ENCODE peak calls at places on chromosomes 12 and 14, in ten cellular contexts. G, P, F, E, I, A, R, O, Q and B are unnamed samples.

GRCh38 chr12:52531563-52532300 is 11.5 kb upstream of the KRT5 start:
- DNase-seq in P (no peak), E (no peak), G (no peak), Q (no peak), F (peak; percentile 59), I (no peak), A (no peak), O (no peak), R (no peak), B (no peak)

GRCh38 chr12:79933580-79934264 is 1.2 kb downstream of the PPP1R12A start:
- DNase-seq in G (peak; percentile 33), F (no peak), P (peak; percentile 23), Q (no peak), A (no peak), R (peak; percentile 32), E (peak; percentile 14), I (no peak), O (peak; percentile 19), B (peak; percentile 25)

GRCh38 chr12:18898469-18898868 is 160.6 kb downstream of the CAPZA3 start:
- DNase-seq in E (no peak), Q (no peak), I (no peak), R (peak; percentile 10), A (no peak), O (no peak), F (no peak), G (no peak), P (peak; percentile 43), B (no peak)

GRCh38 chr14:44803239-44803905 is 158.4 kb downstream of the KLHL28 start:
- DNase-seq in G (peak; percentile 54), I (peak; percentile 61), A (no peak), F (no peak), R (peak; percentile 67), O (peak; percentile 65), Q (no peak), P (peak; percentile 63), E (peak; percentile 87), B (peak; percentile 77)

GRCh38 chr14:91506226-91506625 is 3.9 kb downstream of the PPP4R3A start:
- DNase-seq in Q (no peak), G (no peak), I (no peak), O (no peak), A (no peak), R (no peak), P (no peak), E (no peak), F (no peak), B (no peak)

GRCh38 chr12:114313910-114314309 is 92.0 kb downstream of the TBX5 start:
- DNase-seq in F (no peak), R (peak; percentile 21), G (no peak), Q (no peak), I (no peak), E (no peak), O (no peak), P (no peak), A (no peak), B (no peak)

GRCh38 chr12:48776956-48777355 is 11.9 kb downstream of the ADCY6 start:
- DNase-seq in G (no peak), E (no peak), P (no peak), O (no peak), F (no peak), Q (no peak), A (no peak), I (no peak), R (no peak), B (no peak)

GRCh38 chr12:60498656-60499055 is 902.8 kb downstream of the SLC16A7 start:
- DNase-seq in G (no peak), P (no peak), F (no peak), O (no peak), R (no peak), Q (no peak), I (no peak), E (no peak), A (no peak), B (no peak)

GRCh38 chr14:90475298-90475697 is 78.5 kb downstream of the CALM1 start:
- DNase-seq in P (no peak), A (no peak), F (no peak), E (no peak), Q (no peak), O (no peak), I (no peak), G (no peak), R (no peak), B (no peak)

GRCh38 chr12:44667461-44667860 is 208.7 kb downstream of the NELL2 start:
- DNase-seq in O (no peak), E (no peak), F (no peak), P (no peak), Q (no peak), G (no peak), R (no peak), I (no peak), A (no peak), B (no peak)

GRCh38 chr14:69610859-69611263 is 535 bp upstream of the SUSD6 start:
- DNase-seq in A (no peak), G (no peak), I (no peak), R (peak; percentile 36), Q (no peak), E (no peak), P (no peak), F (no peak), O (no peak), B (peak; percentile 23)

GRCh38 chr12:86134571-86134970 is 121.6 kb downstream of the MGAT4C start:
- DNase-seq in E (peak; percentile 3), I (no peak), Q (no peak), P (peak; percentile 20), A (no peak), G (no peak), F (no peak), O (no peak), R (peak; percentile 77), B (peak; percentile 50)

GRCh38 chr14:21060590-21061346 is 3.1 kb downstream of the RNASE8 start:
- DNase-seq in F (no peak), Q (no peak), O (no peak), I (no peak), G (no peak), P (no peak), E (no peak), A (no peak), R (no peak), B (no peak)

GRCh38 chr12:116587270-116587669 is 28.1 kb downstream of the MAP1LC3B2 start:
- DNase-seq in I (no peak), Q (no peak), R (no peak), F (no peak), P (no peak), G (no peak), O (no peak), E (no peak), A (no peak), B (no peak)

GRCh38 chr12:129886541-129886940 is 17.3 kb downstream of the TMEM132D start:
- DNase-seq in P (no peak), Q (no peak), G (no peak), R (no peak), A (no peak), E (no peak), O (no peak), F (no peak), I (no peak), B (no peak)

GRCh38 chr12:80033457-80033856 is 65.9 kb upstream of the OTOGL start:
- DNase-seq in I (no peak), G (no peak), P (peak; percentile 88), E (peak; percentile 58), A (no peak), O (peak; percentile 69), R (peak; percentile 76), F (peak; percentile 38), Q (no peak), B (peak; percentile 89)

GRCh38 chr14:101665478-101666078 is 95.9 kb upstream of the PPP2R5C start:
- DNase-seq in O (peak; percentile 46), F (no peak), P (peak; percentile 43), G (peak; percentile 1), R (peak; percentile 69), E (peak; percentile 55), I (peak; percentile 54), Q (no peak), A (no peak), B (peak; percentile 85)

GRCh38 chr12:1007994-1008393 is 17.0 kb downstream of the ERC1 start:
- DNase-seq in F (no peak), Q (no peak), I (no peak), G (no peak), O (no peak), A (no peak), R (no peak), E (no peak), P (no peak), B (no peak)

GRCh38 chr14:34699873-34700621 is 14.3 kb downstream of the CFL2 start:
- DNase-seq in E (peak; percentile 84), Q (no peak), O (peak; percentile 97), A (no peak), P (peak; percentile 94), F (no peak), I (no peak), R (peak; percentile 95), G (no peak), B (peak; percentile 92)

GRCh38 chr14:104580961-104581360 is 1.4 kb downstream of the C14orf180 start:
- DNase-seq in Q (peak; percentile 76), G (no peak), F (peak; percentile 66), R (no peak), A (no peak), E (peak; percentile 34), O (peak; percentile 9), P (peak; percentile 24), I (no peak), B (no peak)

GRCh38 chr12:101407054-101407437 is 526 bp downstream of the ARL1 start:
- DNase-seq in I (no peak), A (no peak), E (no peak), P (no peak), R (no peak), G (no peak), F (no peak), O (no peak), Q (no peak), B (peak; percentile 42)

GRCh38 chr12:103742349-103742784 is 98.7 kb downstream of the NT5DC3 start:
- DNase-seq in F (no peak), Q (no peak), P (no peak), G (no peak), O (peak; percentile 18), I (no peak), R (peak; percentile 32), E (peak; percentile 37), A (no peak), B (peak; percentile 61)